ENCODE peak calls at places on chromosomes 1 and 21, in four cellular contexts. P is T follicular helper cell, Q is astrocyte, B is cardiac septum. J is an unnamed sample.

GRCh38 chr1:33300673-33301072 is 20.2 kb downstream of the A3GALT2 start:
- DNase-seq in P (no peak), Q (peak), B (no peak), J (peak)

GRCh38 chr1:3404801-3405200 is 49.7 kb upstream of the ARHGEF16 start:
- DNase-seq in P (no peak), Q (no peak), B (no peak), J (no peak)

GRCh38 chr1:236421850-236422516 is 27.9 kb downstream of the EDARADD start:
- DNase-seq in P (no peak), Q (no peak), B (no peak), J (no peak)

GRCh38 chr21:35026617-35027557 is 22.2 kb downstream of the RUNX1 start:
- DNase-seq in P (peak), Q (peak), B (peak), J (no peak)

GRCh38 chr1:38436749-38437148 is 390.2 kb upstream of the POU3F1 start:
- DNase-seq in P (no peak), Q (no peak), B (no peak), J (no peak)

GRCh38 chr1:52424757-52425265 is 20.4 kb downstream of the PRPF38A start:
- DNase-seq in P (no peak), Q (no peak), B (no peak), J (no peak)

GRCh38 chr21:37459575-37459974 is 93.0 kb downstream of the DYRK1A start:
- DNase-seq in P (no peak), Q (peak), B (no peak), J (no peak)

GRCh38 chr1:235913311-235913710 is 46.6 kb upstream of the LYST start:
- DNase-seq in P (no peak), Q (no peak), B (no peak), J (no peak)

GRCh38 chr1:103218369-103218768 is 110.0 kb upstream of the COL11A1 start:
- DNase-seq in P (no peak), Q (no peak), B (no peak), J (no peak)

J was measured in NCI-H226.